ENCODE peak calls at places on chromosome 18, in eight cellular contexts. V, P, H, X, B, L, U and C are unnamed samples.

GRCh38 chr18:36217348-36217747 is 30.1 kb downstream of the MOCOS start:
- DNase-seq in V (no peak), P (no peak), H (no peak), X (no peak), B (no peak), L (peak; percentile 51), U (no peak), C (no peak)

GRCh38 chr18:33804258-33804657 is 226.2 kb downstream of the ASXL3 start:
- DNase-seq in V (no peak), P (no peak), H (no peak), X (no peak), B (no peak), L (no peak), U (no peak), C (peak; percentile 45)

GRCh38 chr18:29549759-29550158 is 1372.8 kb upstream of the CDH2 start:
- DNase-seq in V (no peak), P (no peak), H (no peak), X (no peak), B (no peak), L (no peak), U (no peak), C (no peak)

GRCh38 chr18:13303761-13304364 is 85.3 kb downstream of the LDLRAD4 start:
- DNase-seq in V (no peak), P (no peak), H (no peak), X (no peak), B (no peak), L (no peak), U (no peak), C (no peak)

GRCh38 chr18:12772111-12772510 is 69.3 kb downstream of the PSMG2 start:
- DNase-seq in V (no peak), P (no peak), H (no peak), X (no peak), B (no peak), L (no peak), U (no peak), C (no peak)

GRCh38 chr18:51193621-51194287 is 3.7 kb downstream of the MEX3C start:
- DNase-seq in V (no peak), P (peak; percentile 33), H (no peak), X (no peak), B (no peak), L (no peak), U (no peak), C (no peak)

GRCh38 chr18:26233208-26233607 is 7.0 kb downstream of the TAF4B start:
- DNase-seq in V (no peak), P (no peak), H (no peak), X (no peak), B (no peak), L (no peak), U (no peak), C (peak; percentile 44)

GRCh38 chr18:42520074-42520473 is 565.0 kb downstream of the PIK3C3 start:
- DNase-seq in V (no peak), P (no peak), H (no peak), X (no peak), B (no peak), L (no peak), U (no peak), C (no peak)

GRCh38 chr18:49617329-49617695 is 55.5 kb downstream of the LIPG start:
- DNase-seq in V (no peak), P (no peak), H (no peak), X (no peak), B (no peak), L (no peak), U (no peak), C (no peak)

GRCh38 chr18:74784791-74785190 is 187.1 kb downstream of the ZNF407 start:
- DNase-seq in V (no peak), P (no peak), H (no peak), X (no peak), B (no peak), L (no peak), U (no peak), C (no peak)

GRCh38 chr18:63320041-63320689 is 596 bp upstream of the BCL2 start:
- DNase-seq in V (peak; percentile 85), P (peak; percentile 71), H (peak; percentile 82), X (peak; percentile 79), B (peak; percentile 28), L (peak; percentile 90), U (peak; percentile 82), C (peak; percentile 90)
- TF ChIP-seq POLR2A in V (no peak), P (no peak), H (peak; percentile 24), X (no peak), B (no peak), L (peak; percentile 28), U (no peak), C (no peak)

DNA sequence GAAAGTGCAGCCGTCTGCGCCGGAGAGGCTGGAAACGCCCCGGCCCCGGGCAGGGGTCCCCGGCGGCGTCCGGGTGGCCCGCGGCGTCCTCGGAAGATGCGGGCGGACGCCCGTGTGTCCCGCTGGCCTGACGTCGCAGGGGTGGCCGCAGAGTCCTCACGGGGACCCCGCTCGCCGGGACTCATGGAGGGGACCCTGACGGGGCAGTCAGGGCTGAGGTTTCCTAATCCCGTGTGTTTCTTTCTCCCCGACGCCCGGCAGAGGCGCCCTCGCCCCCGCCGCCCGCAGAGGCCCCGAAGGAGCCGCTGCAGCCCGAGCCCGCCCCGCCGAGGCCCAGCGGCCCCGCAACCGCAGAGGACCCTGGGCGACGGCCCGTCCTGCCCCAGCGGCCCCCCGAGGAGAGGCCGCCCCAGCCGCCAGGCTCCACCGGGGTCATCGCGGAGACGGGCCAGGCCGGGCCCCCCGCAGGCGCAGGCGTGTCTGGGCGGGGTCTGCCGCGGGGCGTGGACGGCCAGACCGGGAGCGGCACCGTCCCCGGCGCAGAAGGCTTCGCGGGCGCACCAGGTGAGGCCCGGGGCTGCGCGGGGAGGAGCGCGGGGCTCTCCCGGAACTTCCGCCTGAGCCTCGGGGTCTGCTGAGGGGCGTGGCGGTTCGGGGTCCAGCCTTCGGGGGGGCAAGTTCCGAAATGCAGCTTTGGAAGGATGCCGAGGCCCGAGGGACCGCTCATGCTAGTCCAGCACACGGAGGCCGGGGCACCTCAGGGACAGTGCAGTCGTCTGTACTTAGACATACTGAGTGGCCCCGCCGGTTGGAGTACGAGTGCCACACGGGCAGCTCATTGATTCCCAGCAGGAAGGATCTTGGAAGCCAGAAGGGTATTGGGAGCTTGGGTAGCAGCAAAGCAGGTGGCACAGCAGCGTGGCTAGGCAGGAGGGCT is 60.0 kb downstream of the EMILIN2 start:
- DNase-seq in V (peak; percentile 71), P (peak; percentile 24), H (peak; percentile 59), X (peak; percentile 48), B (peak; percentile 74), L (peak; percentile 70), U (no peak), C (peak; percentile 80)
- TF ChIP-seq POLR2A in V (peak; percentile 23), P (no peak), H (peak; percentile 32), X (peak; percentile 26), B (peak; percentile 21), L (peak; percentile 10), U (no peak), C (no peak)

GRCh38 chr18:9260388-9261380 is 73.9 kb upstream of the TWSG1 start:
- DNase-seq in V (no peak), P (no peak), H (no peak), X (no peak), B (no peak), L (no peak), U (no peak), C (no peak)
- TF ChIP-seq POLR2A in V (no peak), P (no peak), H (no peak), X (no peak), B (no peak), L (no peak), U (no peak), C (no peak)

DNA sequence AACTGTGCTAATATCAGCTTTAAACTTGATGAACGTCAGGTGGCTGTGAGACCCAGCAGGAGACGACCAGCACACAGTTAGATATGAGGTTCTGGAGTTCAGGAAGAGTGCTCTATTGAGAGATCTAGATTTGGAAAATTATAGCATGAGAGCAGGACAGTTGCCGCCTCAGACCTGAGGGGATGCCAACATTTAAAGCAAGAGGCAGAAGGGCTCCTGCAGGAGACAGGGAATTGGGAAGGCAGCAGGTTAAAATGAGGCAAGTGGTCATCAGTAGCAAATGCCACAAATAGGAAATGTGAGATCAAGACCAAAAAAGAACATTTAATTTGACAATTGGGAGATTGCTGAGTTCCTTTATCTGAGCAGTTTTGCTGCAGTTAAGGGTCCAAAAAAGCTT is 471.9 kb downstream of the TGIF1 start:
- DNase-seq in V (no peak), P (no peak), H (no peak), X (no peak), B (no peak), L (no peak), U (no peak), C (no peak)
- TF ChIP-seq POLR2A in V (no peak), P (no peak), H (no peak), X (no peak), B (no peak), L (no peak), U (no peak), C (no peak)

DNA sequence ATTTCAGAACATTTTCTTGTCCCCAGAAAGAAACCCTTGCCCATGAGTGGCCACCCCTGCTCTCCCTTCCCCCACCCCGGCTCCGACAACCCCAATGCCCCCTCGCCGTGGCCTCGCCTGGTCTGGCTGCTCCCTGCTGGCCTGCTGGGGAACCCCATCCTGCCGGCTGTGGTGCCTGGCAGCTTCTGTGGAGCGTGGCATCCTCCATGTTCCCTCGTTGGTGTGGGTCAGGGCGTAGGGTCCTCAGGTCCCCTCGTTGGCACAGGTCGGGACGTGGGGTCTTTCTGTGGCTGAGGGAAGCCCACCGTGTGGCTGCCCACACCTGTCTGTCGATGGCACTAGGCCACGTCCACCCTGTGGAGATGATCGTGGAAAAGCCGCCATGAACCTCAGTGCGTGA is 61.9 kb downstream of the NFATC1 start:
- DNase-seq in V (no peak), P (no peak), H (no peak), X (peak; percentile 17), B (no peak), L (no peak), U (no peak), C (no peak)
- TF ChIP-seq POLR2A in V (no peak), P (no peak), H (no peak), X (no peak), B (no peak), L (no peak), U (no peak), C (no peak)